ENCODE peak calls at places on chromosomes 13 and 19, in nine cellular contexts. J is fibroblast of lung, H is sigmoid colon, B is dorsolateral prefrontal cortex, M is Panc1, F is neural progenitor cell, W is brain microvascular endothelial cell, S is uterus, R is ovary. K is an unnamed sample.

GRCh38 chr19:35509018-35509652 is 4.3 kb downstream of the DMKN start:
- DNase-seq in J (no peak), H (no peak), B (no peak), M (no peak), F (peak; percentile 62), W (no peak), S (no peak), R (peak; percentile 60), K (no peak)

GRCh38 chr19:33717878-33718277 is 78.8 kb upstream of the KCTD15 start:
- DNase-seq in J (no peak), H (no peak), B (no peak), M (no peak), F (no peak), W (no peak), S (no peak), R (no peak), K (no peak)

GRCh38 chr19:11458236-11458900 is 22.5 kb downstream of the ELAVL3 start:
- DNase-seq in J (no peak), H (no peak), B (no peak), M (no peak), F (no peak), W (no peak), S (no peak), R (no peak), K (no peak)

GRCh38 chr13:73428137-73428536 is 369.3 kb downstream of the KLF5 start:
- DNase-seq in J (peak; percentile 53), H (no peak), B (no peak), M (no peak), F (no peak), W (peak; percentile 12), S (no peak), R (no peak), K (peak; percentile 15)

GRCh38 chr19:1401138-1401888 is at the start of gene GAMT:
- DNase-seq in J (no peak), H (no peak), B (no peak), M (no peak), F (peak; percentile 76), W (no peak), S (no peak), R (peak; percentile 76), K (no peak)

GRCh38 chr13:73984949-73985691 is 149.1 kb downstream of the KLF12 start:
- DNase-seq in J (no peak), H (no peak), B (no peak), M (no peak), F (no peak), W (no peak), S (no peak), R (no peak), K (no peak)

GRCh38 chr13:100423375-100423774 is 165.2 kb downstream of the GGACT start:
- DNase-seq in J (peak; percentile 39), H (no peak), B (no peak), M (no peak), F (no peak), W (no peak), S (no peak), R (no peak), K (no peak)

GRCh38 chr13:64278493-64278892 is 2862.8 kb upstream of the PCDH20 start:
- DNase-seq in J (peak; percentile 34), H (no peak), B (no peak), M (peak; percentile 22), F (no peak), W (peak; percentile 59), S (no peak), R (no peak), K (peak; percentile 26)

GRCh38 chr19:34926685-34927375 is at the start of gene ZNF30:
- DNase-seq in J (peak; percentile 92), H (peak; percentile 95), B (peak; percentile 85), M (peak; percentile 43), F (peak; percentile 96), W (peak; percentile 90), S (peak; percentile 83), R (peak; percentile 94), K (peak; percentile 58)

GRCh38 chr13:110445183-110445582 is 116.3 kb downstream of the RAB20 start:
- DNase-seq in J (peak; percentile 43), H (no peak), B (no peak), M (no peak), F (no peak), W (no peak), S (no peak), R (no peak), K (no peak)

GRCh38 chr19:45958763-45959516 is 14.7 kb downstream of the NOVA2 start:
- DNase-seq in J (no peak), H (no peak), B (no peak), M (no peak), F (no peak), W (no peak), S (no peak), R (no peak), K (no peak)

GRCh38 chr13:77465595-77466195 is 69.8 kb upstream of the SCEL start:
- DNase-seq in J (no peak), H (no peak), B (no peak), M (no peak), F (no peak), W (no peak), S (no peak), R (no peak), K (no peak)

GRCh38 chr19:1648156-1648925 is 4.1 kb downstream of the TCF3 start:
- DNase-seq in J (no peak), H (no peak), B (no peak), M (no peak), F (no peak), W (no peak), S (no peak), R (no peak), K (no peak)

GRCh38 chr19:57056972-57057371 is 62.8 kb upstream of the USP29 start:
- DNase-seq in J (peak; percentile 68), H (peak; percentile 88), B (no peak), M (no peak), F (no peak), W (no peak), S (peak; percentile 72), R (peak; percentile 91), K (no peak)

GRCh38 chr19:38658462-38659306 is 11.2 kb downstream of the ACTN4 start:
- DNase-seq in J (peak; percentile 100), H (peak; percentile 81), B (no peak), M (peak; percentile 100), F (no peak), W (peak; percentile 98), S (peak; percentile 81), R (no peak), K (peak; percentile 99)

DNA sequence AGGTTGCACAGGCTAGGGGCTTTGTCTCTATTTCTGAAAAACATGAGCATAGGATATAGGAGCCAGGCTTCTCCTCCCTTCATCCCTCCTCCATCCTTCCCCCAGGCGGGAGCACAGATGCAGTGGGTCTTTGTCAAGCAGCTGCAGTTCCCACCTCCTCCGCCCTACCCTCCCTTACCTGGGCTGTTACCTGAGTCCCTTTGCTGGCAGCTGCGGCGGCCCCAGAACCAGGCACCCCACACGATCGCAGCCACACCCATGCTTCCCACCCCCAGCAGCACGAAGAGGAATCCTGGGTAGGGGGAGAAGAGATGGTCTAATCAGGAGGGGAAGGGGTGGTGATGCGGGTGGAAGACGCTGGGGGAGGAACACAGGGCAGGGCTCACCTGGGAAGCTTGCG is 7.8 kb downstream of the TMIGD2 start:
- DNase-seq in J (no peak), H (no peak), B (no peak), M (no peak), F (no peak), W (no peak), S (no peak), R (no peak), K (no peak)
- H3K27me3 ChIP-seq in J (peaks cover 3% of the 10 kb centered on the region), H (no peaks in the 10 kb centered on the region), B (no peaks in the 10 kb centered on the region), M (no peaks in the 10 kb centered on the region), F (no peaks in the 10 kb centered on the region), W (no peaks in the 10 kb centered on the region), S (no peaks in the 10 kb centered on the region), R (no peaks in the 10 kb centered on the region), K (no peaks in the 10 kb centered on the region)

GRCh38 chr13:53200075-53200474 is 171.5 kb downstream of the OLFM4 start:
- DNase-seq in J (no peak), H (no peak), B (no peak), M (no peak), F (no peak), W (no peak), S (no peak), R (no peak), K (no peak)

GRCh38 chr13:53198699-53199098 is 170.1 kb downstream of the OLFM4 start:
- DNase-seq in J (no peak), H (no peak), B (no peak), M (no peak), F (no peak), W (no peak), S (no peak), R (no peak), K (no peak)

GRCh38 chr13:53204598-53204997 is 176.0 kb downstream of the OLFM4 start:
- DNase-seq in J (no peak), H (no peak), B (no peak), M (no peak), F (no peak), W (no peak), S (no peak), R (no peak), K (no peak)

GRCh38 chr13:53200498-53201453 is 172.2 kb downstream of the OLFM4 start:
- DNase-seq in J (peak; percentile 2), H (peak; percentile 65), B (peak; percentile 20), M (no peak), F (peak; percentile 96), W (no peak), S (no peak), R (peak; percentile 36), K (no peak)

DNA sequence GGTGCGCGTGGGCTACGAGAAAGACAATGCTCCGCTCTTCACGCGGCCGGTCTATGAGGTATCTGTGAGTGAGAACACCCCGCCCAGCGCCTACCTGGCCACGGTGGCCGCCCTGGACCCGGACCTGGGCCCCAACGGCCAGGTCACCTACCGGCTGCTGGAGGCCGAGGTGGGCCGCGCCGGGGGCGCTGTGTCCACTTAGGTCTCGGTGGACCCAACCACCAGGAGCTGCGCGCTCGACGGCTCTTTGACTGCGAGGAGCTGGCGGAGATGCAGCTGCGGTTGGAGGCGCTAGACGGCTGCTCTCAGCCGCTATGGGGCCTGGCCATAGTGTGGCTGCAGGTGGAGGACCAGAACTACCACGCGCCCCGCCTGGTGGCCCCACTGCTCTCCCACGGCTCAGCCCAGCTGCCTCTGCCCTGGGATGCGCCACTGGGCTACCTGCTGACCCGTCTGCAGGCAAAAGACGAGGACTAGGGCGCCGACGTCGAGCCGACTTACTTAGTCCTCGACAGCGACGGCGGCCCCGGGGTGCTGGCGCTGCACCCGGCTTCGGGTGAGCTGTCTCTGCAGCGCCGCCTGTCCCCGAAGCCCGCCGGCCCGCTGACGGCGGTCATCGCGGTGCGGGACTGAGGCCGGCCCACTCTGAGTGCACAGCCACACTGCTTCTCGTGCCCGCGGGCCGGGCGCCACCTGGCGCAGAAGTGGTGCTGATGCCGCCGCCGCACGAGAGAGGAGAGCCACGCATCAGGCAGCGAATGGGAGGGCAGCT is 173.0 kb downstream of the OLFM4 start:
- DNase-seq in J (no peak), H (no peak), B (peak; percentile 31), M (no peak), F (peak; percentile 77), W (no peak), S (no peak), R (no peak), K (no peak)
- H3K4me3 ChIP-seq in J (no peak overlapping the region), H (no peak overlapping the region), B (no peak overlapping the region), M (no peak overlapping the region), F (peak overlapping the region; percentile 23), W (no peak overlapping the region), S (no peak overlapping the region), R (no peak overlapping the region), K (no peak overlapping the region)

GRCh38 chr19:13155472-13156284 is 5.5 kb downstream of the IER2 start:
- DNase-seq in J (peak; percentile 69), H (peak; percentile 91), B (no peak), M (no peak), F (peak; percentile 96), W (peak; percentile 70), S (peak; percentile 82), R (peak; percentile 90), K (no peak)
- TF ChIP-seq CTCF in J (no peak), H (no peak), B (no peak), M (no peak), F (no peak), W (no peak), S (no peak), R (no peak), K (no peak)

GRCh38 chr13:112962911-112963625 is 5.9 kb upstream of the MCF2L start:
- DNase-seq in J (no peak), H (peak; percentile 53), B (peak; percentile 2), M (no peak), F (no peak), W (no peak), S (no peak), R (peak; percentile 15), K (no peak)
- H3K27me3 ChIP-seq in J (peaks cover 6% of the 10 kb centered on the region), H (peaks cover under 1% of the 10 kb centered on the region), B (no peaks in the 10 kb centered on the region), M (no peaks in the 10 kb centered on the region), F (peaks cover 8% of the 10 kb centered on the region), W (peaks cover 15% of the 10 kb centered on the region), S (no peaks in the 10 kb centered on the region), R (no peaks in the 10 kb centered on the region), K (peaks cover 11% of the 10 kb centered on the region)

K was measured in BJ.